ENCODE peak calls at places on chromosomes 1 and 21, in nine cellular contexts. C is brain microvascular endothelial cell; R is mesenchymal stem cell; N is HCT116; T is A549; Z is foreskin keratinocyte; H is CD8-positive, alpha-beta memory T cell; A is H1; G is tibial nerve. K is an unnamed sample.

GRCh38 chr1:85344256-85344694 is 67.8 kb upstream of the BCL10 start:
- DNase-seq in C (peak), R (peak), N (no peak), T (peak), Z (no peak), H (no peak), A (peak), G (no peak), K (no peak)

GRCh38 chr21:42232176-42232825 is 13.4 kb downstream of the ABCG1 start:
- DNase-seq in C (no peak), R (no peak), N (no peak), T (no peak), Z (no peak), H (peak), A (no peak), G (no peak), K (no peak)

GRCh38 chr1:247669225-247669624 is 10.3 kb downstream of the OR13G1 start:
- DNase-seq in C (no peak), R (no peak), N (no peak), T (no peak), Z (no peak), H (no peak), A (no peak), G (no peak), K (no peak)

GRCh38 chr1:155909894-155910293 is 1.3 kb downstream of the RIT1 start:
- DNase-seq in C (peak), R (peak), N (no peak), T (no peak), Z (peak), H (no peak), A (no peak), G (no peak), K (peak)

GRCh38 chr1:32915766-32916455 is 14.7 kb upstream of the TMEM54 start:
- DNase-seq in C (no peak), R (no peak), N (no peak), T (no peak), Z (no peak), H (no peak), A (no peak), G (no peak), K (no peak)

GRCh38 chr1:235918481-235918880 is 51.8 kb upstream of the LYST start:
- DNase-seq in C (no peak), R (no peak), N (no peak), T (no peak), Z (no peak), H (no peak), A (no peak), G (no peak), K (no peak)

GRCh38 chr1:22665752-22666151 is 12.7 kb downstream of the C1QB start:
- DNase-seq in C (peak), R (peak), N (peak), T (peak), Z (no peak), H (no peak), A (no peak), G (no peak), K (no peak)

GRCh38 chr1:216900116-216900620 is 176.9 kb upstream of the ESRRG start:
- DNase-seq in C (no peak), R (no peak), N (no peak), T (no peak), Z (no peak), H (no peak), A (no peak), G (no peak), K (no peak)

GRCh38 chr1:232385221-232385620 is 244.7 kb downstream of the SIPA1L2 start:
- DNase-seq in C (peak), R (peak), N (no peak), T (no peak), Z (no peak), H (no peak), A (no peak), G (no peak), K (no peak)

GRCh38 chr1:235045034-235045690 is 83.5 kb downstream of the TOMM20 start:
- DNase-seq in C (peak), R (peak), N (no peak), T (no peak), Z (no peak), H (no peak), A (no peak), G (no peak), K (no peak)

GRCh38 chr1:197917813-197918646 is 858 bp downstream of the LHX9 start:
- DNase-seq in C (no peak), R (peak), N (no peak), T (no peak), Z (no peak), H (no peak), A (no peak), G (no peak), K (no peak)

GRCh38 chr1:224211262-224211962 is 28.4 kb downstream of the DEGS1 start:
- DNase-seq in C (peak), R (peak), N (no peak), T (no peak), Z (no peak), H (no peak), A (no peak), G (no peak), K (peak)

GRCh38 chr1:234437423-234438171 is 41.4 kb downstream of the TARBP1 start:
- DNase-seq in C (no peak), R (no peak), N (no peak), T (no peak), Z (no peak), H (no peak), A (no peak), G (no peak), K (no peak)

GRCh38 chr1:15714438-15715136 is 21.5 kb upstream of the SLC25A34 start:
- DNase-seq in C (peak), R (peak), N (no peak), T (no peak), Z (no peak), H (no peak), A (no peak), G (no peak), K (no peak)

GRCh38 chr1:38308780-38309179 is 262.2 kb upstream of the POU3F1 start:
- DNase-seq in C (no peak), R (no peak), N (no peak), T (no peak), Z (peak), H (no peak), A (no peak), G (no peak), K (peak)

GRCh38 chr1:172141351-172142000 is 279.0 kb upstream of the C1orf105 start:
- DNase-seq in C (no peak), R (peak), N (no peak), T (no peak), Z (no peak), H (no peak), A (no peak), G (no peak), K (no peak)

GRCh38 chr21:22710725-22711124 is 1712.5 kb downstream of the NCAM2 start:
- DNase-seq in C (no peak), R (no peak), N (no peak), T (no peak), Z (no peak), H (no peak), A (no peak), G (no peak), K (no peak)

GRCh38 chr1:26020390-26020789 is 1.2 kb upstream of the EXTL1 start:
- DNase-seq in C (peak), R (no peak), N (no peak), T (no peak), Z (no peak), H (no peak), A (no peak), G (no peak), K (no peak)

GRCh38 chr21:21102874-21103273 is 104.7 kb downstream of the NCAM2 start:
- DNase-seq in C (no peak), R (no peak), N (no peak), T (no peak), Z (no peak), H (no peak), A (no peak), G (no peak), K (no peak)

GRCh38 chr1:106768077-106768476 is 288.4 kb upstream of the PRMT6 start:
- DNase-seq in C (peak), R (no peak), N (no peak), T (no peak), Z (no peak), H (no peak), A (no peak), G (no peak), K (no peak)

GRCh38 chr1:222286039-222286438 is 261.9 kb downstream of the HHIPL2 start:
- DNase-seq in C (no peak), R (peak), N (no peak), T (no peak), Z (no peak), H (no peak), A (no peak), G (no peak), K (no peak)

GRCh38 chr1:12031039-12031980 is 12.0 kb downstream of the MIIP start:
- DNase-seq in C (peak), R (peak), N (no peak), T (peak), Z (no peak), H (no peak), A (no peak), G (no peak), K (no peak)

GRCh38 chr1:117828206-117828605 is 101.2 kb downstream of the GDAP2 start:
- DNase-seq in C (peak), R (peak), N (no peak), T (no peak), Z (no peak), H (no peak), A (no peak), G (peak), K (no peak)

GRCh38 chr1:103109291-103109920 is 1.1 kb upstream of the COL11A1 start:
- DNase-seq in C (no peak), R (no peak), N (no peak), T (no peak), Z (no peak), H (no peak), A (no peak), G (no peak), K (no peak)

GRCh38 chr1:166908942-166909341 is 32.9 kb upstream of the TADA1 start:
- DNase-seq in C (peak), R (peak), N (no peak), T (no peak), Z (no peak), H (no peak), A (no peak), G (no peak), K (no peak)

GRCh38 chr1:246012271-246012854 is 494.7 kb downstream of the SMYD3 start:
- DNase-seq in C (no peak), R (peak), N (peak), T (peak), Z (no peak), H (no peak), A (no peak), G (no peak), K (no peak)

GRCh38 chr1:17673335-17674075 is 81.6 kb upstream of the ACTL8 start:
- DNase-seq in C (no peak), R (no peak), N (no peak), T (no peak), Z (no peak), H (no peak), A (no peak), G (no peak), K (no peak)

GRCh38 chr1:211487082-211487481 is 4.9 kb downstream of the RD3 start:
- DNase-seq in C (no peak), R (no peak), N (no peak), T (no peak), Z (no peak), H (no peak), A (no peak), G (no peak), K (no peak)

GRCh38 chr1:24345334-24345733 is 26.2 kb downstream of the GRHL3 start:
- DNase-seq in C (no peak), R (no peak), N (no peak), T (no peak), Z (no peak), H (no peak), A (no peak), G (no peak), K (no peak)

DNA sequence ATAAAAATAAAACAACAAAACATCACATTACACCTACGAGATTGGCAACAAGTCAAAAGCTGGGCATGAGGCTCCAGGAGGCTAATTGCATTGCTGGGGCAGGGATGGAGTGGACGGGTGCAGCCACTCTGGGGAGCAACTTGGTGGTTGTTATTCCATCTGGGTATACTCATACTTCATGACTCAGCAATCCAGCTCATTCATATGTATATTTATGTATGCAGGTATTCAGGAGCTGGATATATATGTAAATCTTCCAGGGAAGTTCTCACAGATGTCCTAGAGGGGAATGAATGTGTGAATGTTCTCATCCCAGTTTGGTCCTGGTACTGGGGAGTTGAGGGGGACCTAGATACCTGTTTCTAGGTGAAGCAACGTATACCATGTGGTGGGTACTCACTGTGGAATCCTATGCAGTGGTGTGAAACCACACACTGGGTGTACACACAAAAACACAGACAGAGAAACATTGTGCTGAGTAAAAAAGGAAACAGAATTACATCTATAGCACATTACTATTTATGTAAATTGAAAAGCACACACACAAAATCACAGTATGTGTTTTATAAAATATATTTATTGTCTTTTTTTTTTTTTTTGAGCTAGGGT is 79.7 kb upstream of the RAB4A start:
- DNase-seq in C (no peak), R (no peak), N (no peak), T (no peak), Z (peak), H (no peak), A (peak), G (no peak), K (peak)
- H3K27ac ChIP-seq in C (no peak), R (no peak), N (no peak), T (peak), Z (peak), H (no peak), A (peak), G (no peak), K (peak)

GRCh38 chr1:93814059-93814794 is 64.8 kb downstream of the DNTTIP2 start:
- DNase-seq in C (peak), R (peak), N (peak), T (peak), Z (no peak), H (peak), A (no peak), G (peak), K (no peak)

GRCh38 chr1:93815738-93816110 is 63.3 kb downstream of the DNTTIP2 start:
- DNase-seq in C (peak), R (peak), N (no peak), T (no peak), Z (no peak), H (no peak), A (no peak), G (no peak), K (no peak)

GRCh38 chr1:93813076-93813475 is 65.9 kb downstream of the DNTTIP2 start:
- DNase-seq in C (no peak), R (no peak), N (no peak), T (no peak), Z (no peak), H (no peak), A (no peak), G (no peak), K (no peak)

GRCh38 chr1:93816970-93817738 is 61.9 kb downstream of the DNTTIP2 start:
- DNase-seq in C (peak), R (peak), N (no peak), T (no peak), Z (no peak), H (no peak), A (no peak), G (no peak), K (no peak)

DNA sequence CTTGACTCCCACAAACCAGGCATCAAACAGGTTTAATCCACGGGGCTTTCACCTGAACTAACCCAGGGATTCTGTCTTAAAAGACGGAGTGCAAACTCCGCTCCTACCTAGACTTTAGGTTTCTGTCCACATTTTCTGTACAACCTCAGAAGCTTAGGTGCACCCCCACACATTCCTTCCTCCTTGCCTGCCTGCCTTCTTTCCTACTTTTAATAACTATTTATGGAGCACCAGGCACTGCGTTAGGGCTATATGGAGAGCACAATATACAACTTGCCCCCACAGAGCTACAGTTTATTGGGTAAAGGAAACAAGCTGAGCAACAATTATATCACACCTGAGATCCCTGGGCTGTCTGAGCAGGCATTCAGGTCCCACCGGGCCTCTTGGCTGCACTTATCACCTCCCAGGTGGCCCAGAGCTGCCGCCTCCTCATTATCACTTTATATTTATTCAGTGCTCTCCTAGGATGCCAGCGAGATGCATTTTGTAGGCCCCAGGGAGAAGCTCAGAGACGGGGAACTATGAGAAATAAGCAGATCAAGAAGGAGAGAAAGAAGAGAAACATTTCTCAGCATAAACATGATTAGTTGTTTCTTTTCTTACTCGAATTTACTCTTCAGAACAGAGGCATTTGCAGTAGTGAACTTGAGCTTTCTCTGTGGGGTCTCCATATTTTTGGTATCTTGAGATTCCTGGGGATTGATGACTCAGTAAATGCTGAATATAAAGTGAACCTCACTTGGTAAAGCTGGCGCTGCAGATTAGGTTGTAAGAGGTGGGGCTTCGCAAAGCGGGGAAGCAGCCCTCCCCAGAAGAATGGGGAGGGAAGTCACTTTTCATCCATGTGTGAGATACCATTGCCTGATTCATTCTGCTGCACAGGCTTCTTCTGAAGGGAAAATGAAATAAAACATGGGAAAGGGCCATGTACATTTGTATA is 63.9 kb downstream of the DNTTIP2 start:
- DNase-seq in C (peak), R (peak), N (no peak), T (no peak), Z (no peak), H (no peak), A (no peak), G (no peak), K (no peak)
- H3K27ac ChIP-seq in C (peak), R (peak), N (no peak), T (peak), Z (no peak), H (no peak), A (no peak), G (no peak), K (no peak)

DNA sequence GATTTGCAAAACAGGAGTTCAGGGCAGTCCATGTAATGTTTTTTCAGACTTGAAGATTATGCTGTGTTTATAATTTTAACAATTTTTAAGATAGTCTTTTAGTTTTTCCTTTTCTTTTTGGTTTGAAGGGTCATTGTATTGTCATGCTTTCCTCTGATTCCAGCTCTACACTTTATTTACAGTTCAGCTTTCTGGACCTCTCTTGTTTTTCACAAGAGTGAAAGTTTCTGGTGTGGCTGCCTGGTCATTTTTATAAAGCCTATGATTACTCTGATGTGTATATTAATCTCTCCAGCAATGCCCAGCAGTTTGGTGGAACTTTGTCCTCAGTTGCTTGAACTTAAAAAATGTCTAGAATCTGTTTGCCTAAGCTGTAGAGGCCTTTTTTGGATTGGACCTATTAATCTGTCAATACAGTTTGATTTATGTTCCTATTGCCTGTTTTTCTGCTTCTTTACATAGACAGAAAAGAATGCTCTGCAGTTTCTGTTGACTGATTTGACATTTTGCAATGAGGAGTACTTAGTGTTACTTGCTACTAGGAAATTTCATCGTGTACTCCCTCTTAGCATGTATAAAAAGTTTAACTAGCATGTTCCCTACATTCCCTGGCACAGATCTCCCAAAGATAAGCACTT is 52.2 kb downstream of the XCL2 start:
- DNase-seq in C (no peak), R (no peak), N (no peak), T (no peak), Z (no peak), H (no peak), A (no peak), G (no peak), K (no peak)
- H3K27ac ChIP-seq in C (no peak), R (peak), N (no peak), T (no peak), Z (no peak), H (no peak), A (no peak), G (no peak), K (no peak)

GRCh38 chr1:78687914-78688313 is 38.3 kb downstream of the IFI44 start:
- DNase-seq in C (no peak), R (no peak), N (no peak), T (no peak), Z (peak), H (no peak), A (no peak), G (no peak), K (no peak)

GRCh38 chr1:78688701-78689100 is 39.1 kb downstream of the IFI44 start:
- DNase-seq in C (no peak), R (peak), N (no peak), T (peak), Z (no peak), H (no peak), A (no peak), G (no peak), K (no peak)

GRCh38 chr1:78683079-78683478 is 33.4 kb downstream of the IFI44 start:
- DNase-seq in C (no peak), R (no peak), N (no peak), T (no peak), Z (no peak), H (no peak), A (no peak), G (no peak), K (no peak)

GRCh38 chr1:78690516-78690915 is 40.9 kb downstream of the IFI44 start:
- DNase-seq in C (no peak), R (no peak), N (no peak), T (no peak), Z (no peak), H (no peak), A (no peak), G (no peak), K (no peak)

GRCh38 chr1:78687315-78687714 is 37.7 kb downstream of the IFI44 start:
- DNase-seq in C (no peak), R (no peak), N (no peak), T (no peak), Z (no peak), H (no peak), A (no peak), G (no peak), K (no peak)
- H3K27ac ChIP-seq in C (no peak), R (no peak), N (no peak), T (no peak), Z (no peak), H (no peak), A (no peak), G (peak), K (peak)

GRCh38 chr1:168106274-168106673 is 30.5 kb downstream of the GPR161 start:
- DNase-seq in C (no peak), R (no peak), N (no peak), T (no peak), Z (no peak), H (no peak), A (no peak), G (no peak), K (no peak)
- H3K27ac ChIP-seq in C (no peak), R (no peak), N (no peak), T (no peak), Z (no peak), H (no peak), A (no peak), G (no peak), K (no peak)

GRCh38 chr21:34792504-34793089 is 123.8 kb downstream of the CLIC6 start:
- DNase-seq in C (no peak), R (no peak), N (no peak), T (no peak), Z (no peak), H (no peak), A (no peak), G (no peak), K (no peak)
- H3K27ac ChIP-seq in C (no peak), R (no peak), N (no peak), T (no peak), Z (no peak), H (no peak), A (no peak), G (no peak), K (no peak)

K was measured in epithelial cell of prostate.